ENCODE peak calls at places on chromosomes 2 and 18, in six cellular contexts. One of them, this sample, is unnamed.

GRCh38 chr2:190501702-190502407 is 32.7 kb downstream of the NEMP2 start:
- DNase-seq in activated CD8-positive, alpha-beta memory T cell treated with anti-CD3 and anti-CD28 coated beads for 24 hours: no peak
- DNase-seq in nucleus accumbens: no peak
- DNase-seq in GM10248: no peak
- DNase-seq in stimulated activated naive CD4-positive, alpha-beta T cell: no peak
- DNase-seq in CD8-positive, alpha-beta memory T cell: no peak
- DNase-seq in this sample: no peak

GRCh38 chr2:30096451-30096850 is 50.4 kb upstream of the YPEL5 start:
- DNase-seq in activated CD8-positive, alpha-beta memory T cell treated with anti-CD3 and anti-CD28 coated beads for 24 hours: peak
- DNase-seq in nucleus accumbens: no peak
- DNase-seq in GM10248: no peak
- DNase-seq in stimulated activated naive CD4-positive, alpha-beta T cell: no peak
- DNase-seq in CD8-positive, alpha-beta memory T cell: no peak
- DNase-seq in this sample: no peak

GRCh38 chr18:40048886-40049650 is 1906.0 kb upstream of the PIK3C3 start:
- DNase-seq in activated CD8-positive, alpha-beta memory T cell treated with anti-CD3 and anti-CD28 coated beads for 24 hours: no peak
- DNase-seq in nucleus accumbens: no peak
- DNase-seq in GM10248: no peak
- DNase-seq in stimulated activated naive CD4-positive, alpha-beta T cell: no peak
- DNase-seq in CD8-positive, alpha-beta memory T cell: no peak
- DNase-seq in this sample: no peak

GRCh38 chr18:61893304-61893970 is 630 bp upstream of the RNF152 start:
- DNase-seq in activated CD8-positive, alpha-beta memory T cell treated with anti-CD3 and anti-CD28 coated beads for 24 hours: peak
- DNase-seq in nucleus accumbens: peak
- DNase-seq in GM10248: peak
- DNase-seq in stimulated activated naive CD4-positive, alpha-beta T cell: no peak
- DNase-seq in CD8-positive, alpha-beta memory T cell: peak
- DNase-seq in this sample: peak

GRCh38 chr18:28995319-28995718 is 818.4 kb upstream of the CDH2 start:
- DNase-seq in activated CD8-positive, alpha-beta memory T cell treated with anti-CD3 and anti-CD28 coated beads for 24 hours: no peak
- DNase-seq in nucleus accumbens: no peak
- DNase-seq in GM10248: no peak
- DNase-seq in stimulated activated naive CD4-positive, alpha-beta T cell: no peak
- DNase-seq in CD8-positive, alpha-beta memory T cell: no peak
- DNase-seq in this sample: no peak

GRCh38 chr18:79682896-79683625 is 3.5 kb downstream of the CTDP1 start:
- DNase-seq in activated CD8-positive, alpha-beta memory T cell treated with anti-CD3 and anti-CD28 coated beads for 24 hours: no peak
- DNase-seq in nucleus accumbens: no peak
- DNase-seq in GM10248: no peak
- DNase-seq in stimulated activated naive CD4-positive, alpha-beta T cell: no peak
- DNase-seq in CD8-positive, alpha-beta memory T cell: no peak
- DNase-seq in this sample: peak

GRCh38 chr18:32803571-32803970 is 30.7 kb upstream of the KLHL14 start:
- DNase-seq in activated CD8-positive, alpha-beta memory T cell treated with anti-CD3 and anti-CD28 coated beads for 24 hours: no peak
- DNase-seq in nucleus accumbens: no peak
- DNase-seq in GM10248: no peak
- DNase-seq in stimulated activated naive CD4-positive, alpha-beta T cell: no peak
- DNase-seq in CD8-positive, alpha-beta memory T cell: no peak
- DNase-seq in this sample: no peak

GRCh38 chr2:54347622-54348021 is 91.6 kb upstream of the TSPYL6 start:
- DNase-seq in activated CD8-positive, alpha-beta memory T cell treated with anti-CD3 and anti-CD28 coated beads for 24 hours: no peak
- DNase-seq in nucleus accumbens: no peak
- DNase-seq in GM10248: no peak
- DNase-seq in stimulated activated naive CD4-positive, alpha-beta T cell: no peak
- DNase-seq in CD8-positive, alpha-beta memory T cell: no peak
- DNase-seq in this sample: no peak

GRCh38 chr2:19125876-19126275 is 232.5 kb downstream of the OSR1 start:
- DNase-seq in activated CD8-positive, alpha-beta memory T cell treated with anti-CD3 and anti-CD28 coated beads for 24 hours: no peak
- DNase-seq in nucleus accumbens: no peak
- DNase-seq in GM10248: no peak
- DNase-seq in stimulated activated naive CD4-positive, alpha-beta T cell: no peak
- DNase-seq in CD8-positive, alpha-beta memory T cell: no peak
- DNase-seq in this sample: no peak

GRCh38 chr2:237686659-237687136 is 59.3 kb downstream of the LRRFIP1 start:
- DNase-seq in activated CD8-positive, alpha-beta memory T cell treated with anti-CD3 and anti-CD28 coated beads for 24 hours: no peak
- DNase-seq in nucleus accumbens: no peak
- DNase-seq in GM10248: no peak
- DNase-seq in stimulated activated naive CD4-positive, alpha-beta T cell: no peak
- DNase-seq in CD8-positive, alpha-beta memory T cell: no peak
- DNase-seq in this sample: no peak

GRCh38 chr2:8162602-8163001 is 519.3 kb upstream of the ID2 start:
- DNase-seq in activated CD8-positive, alpha-beta memory T cell treated with anti-CD3 and anti-CD28 coated beads for 24 hours: no peak
- DNase-seq in nucleus accumbens: no peak
- DNase-seq in GM10248: no peak
- DNase-seq in stimulated activated naive CD4-positive, alpha-beta T cell: no peak
- DNase-seq in CD8-positive, alpha-beta memory T cell: no peak
- DNase-seq in this sample: no peak

GRCh38 chr2:103361712-103362111 is 599.9 kb downstream of the TMEM182 start:
- DNase-seq in activated CD8-positive, alpha-beta memory T cell treated with anti-CD3 and anti-CD28 coated beads for 24 hours: no peak
- DNase-seq in nucleus accumbens: no peak
- DNase-seq in GM10248: no peak
- DNase-seq in stimulated activated naive CD4-positive, alpha-beta T cell: no peak
- DNase-seq in CD8-positive, alpha-beta memory T cell: no peak
- DNase-seq in this sample: no peak

GRCh38 chr2:194301946-194302345 is 1355.1 kb upstream of the SLC39A10 start:
- DNase-seq in activated CD8-positive, alpha-beta memory T cell treated with anti-CD3 and anti-CD28 coated beads for 24 hours: no peak
- DNase-seq in nucleus accumbens: no peak
- DNase-seq in GM10248: no peak
- DNase-seq in stimulated activated naive CD4-positive, alpha-beta T cell: no peak
- DNase-seq in CD8-positive, alpha-beta memory T cell: no peak
- DNase-seq in this sample: no peak

GRCh38 chr2:69104281-69104680 is 91.3 kb downstream of the ANTXR1 start:
- DNase-seq in activated CD8-positive, alpha-beta memory T cell treated with anti-CD3 and anti-CD28 coated beads for 24 hours: no peak
- DNase-seq in nucleus accumbens: no peak
- DNase-seq in GM10248: no peak
- DNase-seq in stimulated activated naive CD4-positive, alpha-beta T cell: no peak
- DNase-seq in CD8-positive, alpha-beta memory T cell: no peak
- DNase-seq in this sample: no peak

This sample was measured in immature natural killer cell.